ENCODE peak calls at places on chromosomes 12 and 14, in five cellular contexts. One of them, this sample, is unnamed.

GRCh38 chr12:1435456-1435855 is 158.9 kb downstream of the FBXL14 start:
- DNase-seq in effector memory CD4-positive, alpha-beta T cell: no peak
- DNase-seq in AG10803: peak
- DNase-seq in stimulated activated CD4-positive, alpha-beta T cell treated with anti-CD3 and anti-CD28 coated beads, TNF-alpha, amount 100 ng/mL, for 4 hours: no peak
- DNase-seq in DMS153: no peak
- DNase-seq in this sample: no peak

GRCh38 chr12:22765731-22766130 is 140.8 kb downstream of the ETNK1 start:
- DNase-seq in effector memory CD4-positive, alpha-beta T cell: no peak
- DNase-seq in AG10803: no peak
- DNase-seq in DMS153: no peak
- DNase-seq in stimulated activated CD4-positive, alpha-beta T cell treated with anti-CD3 and anti-CD28 coated beads, TNF-alpha, amount 100 ng/mL, for 4 hours: no peak
- DNase-seq in this sample: no peak

GRCh38 chr12:45268672-45269406 is 52.9 kb downstream of the ANO6 start:
- DNase-seq in stimulated activated CD4-positive, alpha-beta T cell treated with anti-CD3 and anti-CD28 coated beads, TNF-alpha, amount 100 ng/mL, for 4 hours: no peak
- DNase-seq in AG10803: peak
- DNase-seq in DMS153: no peak
- DNase-seq in effector memory CD4-positive, alpha-beta T cell: no peak
- DNase-seq in this sample: peak

GRCh38 chr14:57863471-57863870 is 2.4 kb downstream of the SLC35F4 start:
- DNase-seq in effector memory CD4-positive, alpha-beta T cell: no peak
- DNase-seq in DMS153: no peak
- DNase-seq in stimulated activated CD4-positive, alpha-beta T cell treated with anti-CD3 and anti-CD28 coated beads, TNF-alpha, amount 100 ng/mL, for 4 hours: no peak
- DNase-seq in AG10803: no peak
- DNase-seq in this sample: no peak

GRCh38 chr14:100084591-100084990 is 19.4 kb downstream of the EVL start:
- DNase-seq in AG10803: no peak
- DNase-seq in DMS153: no peak
- DNase-seq in stimulated activated CD4-positive, alpha-beta T cell treated with anti-CD3 and anti-CD28 coated beads, TNF-alpha, amount 100 ng/mL, for 4 hours: no peak
- DNase-seq in effector memory CD4-positive, alpha-beta T cell: no peak
- DNase-seq in this sample: no peak

GRCh38 chr14:106491851-106492250 is 965.5 kb downstream of the TMEM121 start:
- DNase-seq in stimulated activated CD4-positive, alpha-beta T cell treated with anti-CD3 and anti-CD28 coated beads, TNF-alpha, amount 100 ng/mL, for 4 hours: no peak
- DNase-seq in DMS153: no peak
- DNase-seq in effector memory CD4-positive, alpha-beta T cell: no peak
- DNase-seq in AG10803: no peak
- DNase-seq in this sample: no peak

GRCh38 chr14:21436567-21437062 is 19.3 kb downstream of the CHD8 start:
- DNase-seq in AG10803: no peak
- DNase-seq in DMS153: no peak
- DNase-seq in stimulated activated CD4-positive, alpha-beta T cell treated with anti-CD3 and anti-CD28 coated beads, TNF-alpha, amount 100 ng/mL, for 4 hours: no peak
- DNase-seq in effector memory CD4-positive, alpha-beta T cell: no peak
- DNase-seq in this sample: no peak

GRCh38 chr14:100539766-100540140 is 47.5 kb downstream of the BEGAIN start:
- DNase-seq in DMS153: no peak
- DNase-seq in stimulated activated CD4-positive, alpha-beta T cell treated with anti-CD3 and anti-CD28 coated beads, TNF-alpha, amount 100 ng/mL, for 4 hours: no peak
- DNase-seq in effector memory CD4-positive, alpha-beta T cell: no peak
- DNase-seq in AG10803: no peak
- DNase-seq in this sample: no peak

GRCh38 chr12:86658303-86658702 is 402.1 kb upstream of the MGAT4C start:
- DNase-seq in AG10803: no peak
- DNase-seq in effector memory CD4-positive, alpha-beta T cell: no peak
- DNase-seq in stimulated activated CD4-positive, alpha-beta T cell treated with anti-CD3 and anti-CD28 coated beads, TNF-alpha, amount 100 ng/mL, for 4 hours: no peak
- DNase-seq in DMS153: no peak
- DNase-seq in this sample: no peak